ENCODE peak calls at places on chromosomes 16 and 17, in eight cellular contexts. R, O, C, U, F, D, H and S are unnamed samples. For H3K27me3, the result is how much of the 10 kb centered on the place peaks cover.

GRCh38 chr17:78343099-78343432 is 16.8 kb downstream of the SOCS3 start:
- DNase-seq in R (no peak), O (peak), C (peak), U (no peak), F (no peak), D (peak), H (peak), S (no peak)

GRCh38 chr16:69553332-69553731 is 12.4 kb upstream of the NFAT5 start:
- DNase-seq in R (no peak), O (no peak), C (no peak), U (no peak), F (no peak), D (no peak), H (no peak), S (no peak)

GRCh38 chr17:32664936-32665583 is 178.3 kb downstream of the CDK5R1 start:
- DNase-seq in R (no peak), O (no peak), C (no peak), U (no peak), F (no peak), D (no peak), H (no peak), S (no peak)

GRCh38 chr16:55031481-55031880 is 100.8 kb downstream of the IRX5 start:
- DNase-seq in R (no peak), O (no peak), C (no peak), U (no peak), F (no peak), D (peak), H (no peak), S (no peak)

GRCh38 chr17:79988163-79988971 is 47.3 kb downstream of the TBC1D16 start:
- DNase-seq in R (no peak), O (no peak), C (peak), U (peak), F (no peak), D (no peak), H (peak), S (no peak)

GRCh38 chr17:35536664-35537160 is 766 bp downstream of the SLFN12L start:
- DNase-seq in R (no peak), O (no peak), C (no peak), U (no peak), F (no peak), D (no peak), H (no peak), S (no peak)

GRCh38 chr17:80519091-80519781 is 25.4 kb upstream of the RPTOR start:
- DNase-seq in R (no peak), O (no peak), C (no peak), U (no peak), F (no peak), D (no peak), H (no peak), S (no peak)

GRCh38 chr17:71964559-71964958 is 156.3 kb upstream of the SOX9 start:
- DNase-seq in R (peak), O (no peak), C (no peak), U (no peak), F (no peak), D (no peak), H (no peak), S (no peak)

GRCh38 chr16:60107467-60107866 is 1373.4 kb upstream of the GOT2 start:
- DNase-seq in R (no peak), O (peak), C (no peak), U (no peak), F (no peak), D (no peak), H (no peak), S (no peak)

GRCh38 chr17:81558941-81559806 is 7.0 kb upstream of the FAAP100 start:
- DNase-seq in R (no peak), O (no peak), C (no peak), U (no peak), F (no peak), D (no peak), H (no peak), S (no peak)

GRCh38 chr17:59611503-59611902 is 8.2 kb upstream of the CLTC start:
- DNase-seq in R (no peak), O (no peak), C (no peak), U (no peak), F (no peak), D (no peak), H (no peak), S (no peak)

GRCh38 chr16:3731126-3731935 is 14.0 kb upstream of the TRAP1 start:
- DNase-seq in R (no peak), O (no peak), C (no peak), U (peak), F (no peak), D (peak), H (no peak), S (no peak)
- TF ChIP-seq CTCF in R (no peak), O (no peak), C (no peak), U (no peak), F (no peak), D (no peak), H (no peak), S (no peak)

DNA sequence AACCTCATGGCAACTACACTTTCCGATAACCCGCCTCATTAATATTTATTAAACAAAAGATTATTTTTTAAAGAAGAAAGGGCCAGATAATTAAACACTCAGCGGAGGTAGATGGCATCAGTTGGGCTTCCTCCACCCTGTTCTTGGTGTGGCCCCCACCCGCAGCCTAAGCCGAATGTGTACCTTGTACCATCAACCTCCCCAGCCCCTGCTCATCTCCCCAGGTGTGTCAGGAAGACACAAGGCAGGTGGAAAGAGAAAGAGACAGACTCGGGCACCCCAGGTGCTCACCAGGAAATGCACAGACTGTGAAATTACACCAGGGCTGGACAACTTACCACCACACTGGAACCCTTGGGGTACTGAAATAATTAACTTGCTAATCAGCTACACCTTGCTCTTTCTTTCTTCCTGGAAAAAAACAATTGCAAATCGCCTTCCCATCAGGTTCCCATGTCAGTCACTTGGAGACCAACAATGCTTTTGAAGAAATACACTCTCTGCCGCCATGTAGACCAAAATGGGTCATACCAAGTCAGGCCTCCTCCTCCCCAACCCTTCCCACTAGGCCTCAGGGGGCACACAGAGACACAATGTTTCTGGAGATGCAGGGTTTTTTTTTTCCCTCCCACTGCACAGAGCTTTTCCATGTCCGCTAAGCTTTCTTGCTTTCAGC is 8.7 kb upstream of the LHX1 start:
- DNase-seq in R (no peak), O (no peak), C (no peak), U (no peak), F (no peak), D (no peak), H (no peak), S (no peak)
- H3K27me3 ChIP-seq in R (under half), O (half or more), C (half or more), U (under half), F (half or more), D (half or more), H (half or more), S (half or more)

DNA sequence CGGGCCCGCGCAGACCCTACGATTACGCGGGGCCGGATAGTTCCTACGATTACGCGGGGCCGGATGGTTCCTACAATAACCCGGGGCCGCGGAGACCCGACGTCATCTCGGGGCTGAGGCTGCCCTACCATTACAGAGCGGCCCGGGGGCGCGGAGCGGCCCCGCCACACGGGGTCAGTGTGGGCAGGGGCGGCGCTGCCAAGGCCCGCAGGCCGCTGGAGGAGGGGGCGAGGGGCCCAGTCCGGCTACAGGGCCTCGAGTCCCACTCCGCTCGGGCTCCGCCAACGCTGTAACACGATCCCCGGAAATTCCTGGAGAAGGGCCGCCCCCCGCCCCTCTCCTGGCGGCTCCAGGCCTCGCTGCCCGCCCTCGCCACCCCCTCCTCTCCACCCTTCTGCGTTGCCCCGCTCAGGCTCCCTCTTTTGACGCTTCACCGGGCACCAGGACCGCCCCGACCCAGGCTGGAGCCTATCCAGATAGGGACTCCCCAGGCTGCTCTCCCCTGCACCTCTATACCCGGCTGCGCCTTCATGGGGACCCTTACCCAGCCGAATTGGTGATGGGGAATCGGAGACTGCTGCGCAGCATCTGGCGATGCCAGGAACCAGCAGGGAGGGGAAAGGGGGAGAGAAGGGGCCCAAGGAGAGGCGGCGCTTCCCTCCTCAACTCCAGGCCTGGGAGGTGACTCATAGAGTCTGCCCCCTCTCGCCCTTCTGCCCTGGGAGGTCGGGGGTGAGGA is at the start of gene RAB34:
- DNase-seq in R (peak), O (peak), C (peak), U (no peak), F (peak), D (peak), H (peak), S (peak)
- TF ChIP-seq CTCF in R (peak), O (peak), C (no peak), U (no peak), F (no peak), D (no peak), H (peak), S (no peak)

GRCh38 chr16:51025588-51026290 is 125.3 kb downstream of the SALL1 start:
- DNase-seq in R (no peak), O (no peak), C (no peak), U (no peak), F (no peak), D (no peak), H (no peak), S (no peak)
- H3K27me3 ChIP-seq in R (under half), O (under half), C (under half), U (under half), F (under half), D (under half), H (under half), S (under half)

DNA sequence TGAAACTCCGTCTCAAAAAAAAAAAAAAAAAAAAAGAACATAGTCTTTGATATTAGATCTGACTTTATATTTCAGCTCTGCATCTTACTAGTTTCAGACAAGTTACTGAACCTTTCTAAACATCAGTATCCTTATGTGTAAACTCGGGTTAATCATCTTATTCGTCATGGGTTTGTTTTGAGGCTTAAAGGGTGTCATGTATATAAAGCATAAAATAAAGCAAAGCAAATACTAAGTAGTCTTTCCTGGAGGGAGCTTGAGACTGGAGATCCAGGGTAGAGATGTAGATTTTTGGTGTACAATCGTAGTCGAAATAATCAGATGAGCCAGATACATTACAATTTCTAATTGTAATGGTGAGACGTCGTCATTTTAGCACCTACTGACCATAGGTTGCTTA is 7.8 kb downstream of the BCAS3 start:
- DNase-seq in R (no peak), O (no peak), C (no peak), U (no peak), F (no peak), D (no peak), H (no peak), S (no peak)
- TF ChIP-seq CTCF in R (no peak), O (no peak), C (no peak), U (no peak), F (no peak), D (no peak), H (no peak), S (no peak)

GRCh38 chr16:84156342-84156784 is 11.3 kb downstream of the DNAAF1 start:
- DNase-seq in R (no peak), O (no peak), C (no peak), U (no peak), F (no peak), D (no peak), H (no peak), S (no peak)
- H3K27me3 ChIP-seq in R (under half), O (under half), C (under half), U (under half), F (under half), D (under half), H (under half), S (under half)

DNA sequence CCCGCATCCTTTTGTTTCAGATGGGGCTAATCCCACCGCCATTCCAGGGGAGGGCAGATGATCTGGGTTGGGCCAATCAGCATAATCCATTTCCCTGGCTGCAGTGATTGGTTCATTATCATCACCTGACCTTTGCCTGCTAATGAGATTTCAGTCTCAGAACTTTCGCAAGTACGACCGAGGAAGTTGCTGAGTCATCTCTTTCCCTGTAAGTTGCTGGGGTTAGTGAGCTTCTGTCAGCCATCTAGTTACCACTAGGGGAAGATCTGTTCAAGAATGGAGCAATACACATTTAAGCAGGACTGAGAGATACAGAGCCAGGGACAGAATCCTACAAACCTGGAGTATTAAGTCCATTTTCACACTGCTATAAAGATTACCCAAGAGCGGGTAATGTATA is 65.3 kb upstream of the NUDT7 start:
- DNase-seq in R (no peak), O (no peak), C (no peak), U (no peak), F (no peak), D (no peak), H (peak), S (no peak)
- TF ChIP-seq CTCF in R (no peak), O (no peak), C (no peak), U (no peak), F (no peak), D (no peak), H (no peak), S (no peak)

GRCh38 chr17:45775148-45775547 is 9.0 kb upstream of the CRHR1 start:
- DNase-seq in R (no peak), O (no peak), C (no peak), U (no peak), F (no peak), D (no peak), H (no peak), S (no peak)
- H3K27me3 ChIP-seq in R (under half), O (under half), C (half or more), U (under half), F (under half), D (half or more), H (under half), S (under half)